ENCODE peak calls at places on chromosomes 4 and X, in nine cellular contexts. O is choroid plexus epithelial cell, K is PC-3, V is astrocyte of the spinal cord, F is HCT116, H is colonic mucosa, G is GM06990, C is cardiac muscle cell, N is astrocyte. R is an unnamed sample.
A peak's percentile ranks its signal among the peaks of the same experiment; 100 is the strongest.

GRCh38 chrX:145729635-145730034 is 88.0 kb upstream of the SLITRK2 start:
- DNase-seq in O (peak; percentile 2), K (peak; percentile 31), V (peak; percentile 72), F (no peak), H (no peak), G (no peak), C (no peak), N (peak; percentile 18), R (peak; percentile 3)

GRCh38 chr4:89308161-89308500 is 531 bp upstream of the GPRIN3 start:
- DNase-seq in O (no peak), K (no peak), V (no peak), F (no peak), H (no peak), G (no peak), C (no peak), N (no peak), R (no peak)

GRCh38 chrX:118574666-118575065 is 79.1 kb downstream of the DOCK11 start:
- DNase-seq in O (no peak), K (no peak), V (no peak), F (no peak), H (no peak), G (no peak), C (no peak), N (no peak), R (no peak)

GRCh38 chr4:78953231-78953630 is 14.0 kb upstream of the PAQR3 start:
- DNase-seq in O (no peak), K (no peak), V (no peak), F (no peak), H (no peak), G (no peak), C (no peak), N (no peak), R (no peak)

GRCh38 chrX:124842205-124842604 is 477.5 kb upstream of the TEX13C start:
- DNase-seq in O (no peak), K (no peak), V (no peak), F (no peak), H (no peak), G (no peak), C (no peak), N (no peak), R (no peak)

GRCh38 chr4:145061325-145061920 is 36.6 kb downstream of the ANAPC10 start:
- DNase-seq in O (peak; percentile 82), K (peak; percentile 77), V (peak; percentile 73), F (peak; percentile 49), H (no peak), G (no peak), C (peak; percentile 58), N (peak; percentile 24), R (peak; percentile 63)

GRCh38 chr4:144267084-144267483 is 126.6 kb upstream of the GYPA start:
- DNase-seq in O (no peak), K (no peak), V (no peak), F (no peak), H (no peak), G (no peak), C (no peak), N (no peak), R (no peak)

GRCh38 chrX:14676431-14676830 is 147.1 kb downstream of the GLRA2 start:
- DNase-seq in O (no peak), K (peak; percentile 9), V (no peak), F (no peak), H (no peak), G (no peak), C (no peak), N (peak; percentile 1), R (no peak)

GRCh38 chr4:166198516-166198915 is 325.5 kb downstream of the TLL1 start:
- DNase-seq in O (no peak), K (no peak), V (no peak), F (no peak), H (no peak), G (no peak), C (no peak), N (no peak), R (no peak)

GRCh38 chr4:53601251-53601764 is 10.0 kb upstream of the LNX1 start:
- DNase-seq in O (peak; percentile 38), K (peak; percentile 46), V (no peak), F (no peak), H (peak; percentile 45), G (peak; percentile 45), C (peak; percentile 43), N (no peak), R (no peak)

GRCh38 chr4:21046121-21046520 is 345.9 kb downstream of the PACRGL start:
- DNase-seq in O (peak; percentile 5), K (no peak), V (peak; percentile 3), F (no peak), H (no peak), G (no peak), C (no peak), N (peak; percentile 3), R (peak; percentile 1)

GRCh38 chr4:22515145-22515887 is 550 bp downstream of the ADGRA3 start:
- DNase-seq in O (peak; percentile 72), K (peak; percentile 56), V (peak; percentile 75), F (no peak), H (peak; percentile 78), G (peak; percentile 81), C (peak; percentile 83), N (peak; percentile 72), R (peak; percentile 52)

GRCh38 chr4:107036602-107037151 is 564 bp upstream of the DKK2 start:
- DNase-seq in O (no peak), K (no peak), V (no peak), F (no peak), H (no peak), G (no peak), C (no peak), N (no peak), R (no peak)

GRCh38 chrX:30622361-30622760 is 30.9 kb upstream of the GK start:
- DNase-seq in O (no peak), K (no peak), V (no peak), F (no peak), H (no peak), G (no peak), C (no peak), N (no peak), R (no peak)

GRCh38 chrX:30626402-30626801 is 26.8 kb upstream of the GK start:
- DNase-seq in O (no peak), K (no peak), V (no peak), F (no peak), H (no peak), G (no peak), C (no peak), N (no peak), R (no peak)

DNA sequence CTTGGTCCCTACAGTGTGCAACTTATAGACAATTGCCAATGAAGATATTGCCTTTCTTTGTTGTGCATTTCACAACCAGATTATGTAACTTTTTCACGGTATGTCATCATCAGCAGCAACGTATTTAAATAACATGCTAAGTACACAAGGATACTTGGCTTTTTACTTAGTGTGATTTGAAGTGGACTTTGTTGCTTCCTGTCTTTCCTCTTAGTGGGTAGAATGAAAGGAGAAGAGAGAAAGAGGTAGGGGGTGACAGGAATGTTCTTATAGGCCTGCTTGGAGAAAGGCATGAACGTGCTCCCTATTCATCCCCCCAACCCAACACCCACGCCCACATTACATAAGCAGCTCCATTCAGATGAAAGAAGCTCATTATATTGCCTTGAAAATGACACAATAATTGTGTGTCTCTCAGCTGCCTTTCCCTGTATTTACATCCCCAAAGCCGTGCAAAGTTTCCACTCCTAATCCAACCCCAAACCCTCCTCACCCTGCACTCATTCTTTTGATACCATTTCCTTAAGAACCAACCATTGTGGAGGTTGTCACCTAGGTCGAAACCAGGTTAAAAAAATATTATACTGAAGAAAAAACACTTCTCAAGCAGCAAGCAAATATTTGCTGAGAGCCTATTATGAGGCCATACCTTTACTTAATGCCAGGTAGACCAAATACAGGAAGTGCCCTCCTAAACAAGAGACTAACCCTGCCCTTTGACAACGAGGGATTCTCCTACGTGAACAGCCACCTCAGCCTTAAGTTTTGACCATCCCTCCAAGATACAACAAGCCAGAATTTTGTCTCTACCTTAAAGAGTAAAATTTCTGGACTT is 25.2 kb upstream of the GK start:
- DNase-seq in O (no peak), K (no peak), V (no peak), F (no peak), H (no peak), G (no peak), C (no peak), N (no peak), R (no peak)
- TF ChIP-seq CTCF in O (no peak), K (no peak), V (no peak), F (no peak), H (no peak), G (no peak), C (no peak), N (no peak), R (no peak)

GRCh38 chr4:17535242-17535641 is 20.3 kb downstream of the CLRN2 start:
- DNase-seq in O (no peak), K (no peak), V (no peak), F (no peak), H (no peak), G (peak; percentile 24), C (no peak), N (no peak), R (no peak)
- H3K4me3 ChIP-seq in O (no peak overlapping the region), K (no peak overlapping the region), V (no peak overlapping the region), F (no peak overlapping the region), H (no peak overlapping the region), G (no peak overlapping the region), C (no peak overlapping the region), N (no peak overlapping the region), R (no peak overlapping the region)

GRCh38 chr4:75434105-75434504 is 80.1 kb downstream of the RCHY1 start:
- DNase-seq in O (no peak), K (no peak), V (no peak), F (no peak), H (no peak), G (no peak), C (no peak), N (no peak), R (no peak)
- TF ChIP-seq CTCF in O (no peak), K (no peak), V (no peak), F (no peak), H (no peak), G (no peak), C (no peak), N (no peak), R (no peak)

DNA sequence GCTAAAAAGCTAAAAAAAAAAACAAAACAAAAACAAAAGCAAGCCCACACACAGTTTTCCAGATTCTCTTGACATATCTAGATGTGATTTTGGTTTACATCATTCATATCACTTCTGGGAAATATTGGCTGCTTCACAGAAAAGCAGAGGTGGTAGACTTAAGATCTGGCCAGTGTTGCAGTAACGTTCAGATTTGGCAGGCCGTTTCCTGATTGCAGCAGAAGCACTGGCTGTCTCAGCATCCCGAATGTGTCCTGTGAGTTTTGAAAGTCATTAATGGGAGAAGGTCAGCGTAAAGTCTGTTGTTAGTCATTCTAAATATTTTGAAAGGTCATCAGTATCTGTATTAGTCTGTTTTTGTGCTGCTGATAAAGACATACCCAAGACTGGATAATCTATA is 2062.0 kb downstream of the ARAP2 start:
- DNase-seq in O (peak; percentile 73), K (no peak), V (peak; percentile 15), F (no peak), H (no peak), G (no peak), C (no peak), N (peak; percentile 39), R (peak; percentile 6)
- H3K4me3 ChIP-seq in O (no peak overlapping the region), K (peak overlapping the region; percentile 34), V (no peak overlapping the region), F (no peak overlapping the region), H (no peak overlapping the region), G (no peak overlapping the region), C (no peak overlapping the region), N (no peak overlapping the region), R (no peak overlapping the region)

GRCh38 chrX:64570204-64570603 is 175.0 kb upstream of the MTMR8 start:
- DNase-seq in O (no peak), K (no peak), V (no peak), F (no peak), H (no peak), G (no peak), C (peak; percentile 11), N (no peak), R (no peak)
- TF ChIP-seq CTCF in O (peak; percentile 17), K (no peak), V (no peak), F (peak; percentile 25), H (no peak), G (no peak), C (no peak), N (no peak), R (no peak)